ENCODE peak calls at places on chromosomes 4 and X, in five cellular contexts. C, Y, W, E and V are unnamed samples.

GRCh38 chr4:109921384-109921808 is 8.7 kb downstream of the EGF start:
- DNase-seq in Y (no peak), E (no peak), W (no peak), C (no peak), V (no peak)

GRCh38 chr4:100189820-100190642 is at the start of gene DDIT4L:
- DNase-seq in C (no peak), E (no peak), W (peak), Y (no peak), V (peak)

GRCh38 chrX:35890699-35891098 is 28.8 kb upstream of the CFAP47 start:
- DNase-seq in C (no peak), Y (no peak), E (no peak), W (no peak), V (peak)

GRCh38 chr4:74311696-74312313 is 3.5 kb downstream of the EPGN start:
- DNase-seq in E (no peak), C (peak), Y (no peak), W (no peak), V (peak)

GRCh38 chr4:67292649-67293048 is 252.7 kb downstream of the CENPC start:
- DNase-seq in W (no peak), Y (no peak), E (no peak), C (no peak), V (no peak)

GRCh38 chrX:134544189-134544588 is 84.2 kb downstream of the HPRT1 start:
- DNase-seq in C (no peak), E (no peak), W (no peak), Y (no peak), V (no peak)

GRCh38 chr4:3412257-3413020 is 29.3 kb upstream of the HGFAC start:
- DNase-seq in C (no peak), Y (no peak), E (no peak), W (no peak), V (no peak)

GRCh38 chr4:16931906-16932305 is 33.5 kb upstream of the LDB2 start:
- DNase-seq in Y (no peak), C (no peak), W (no peak), E (no peak), V (no peak)

GRCh38 chr4:115249808-115250207 is 136.4 kb upstream of the NDST4 start:
- DNase-seq in Y (no peak), C (no peak), E (no peak), W (no peak), V (no peak)

GRCh38 chr4:165378763-165379631 is at the start of gene CPE:
- DNase-seq in C (peak), W (peak), Y (peak), E (peak), V (peak)

GRCh38 chr4:8912089-8912455 is 40.4 kb upstream of the HMX1 start:
- DNase-seq in Y (no peak), C (no peak), E (no peak), W (no peak), V (no peak)

GRCh38 chr4:7898385-7898784 is 41.3 kb downstream of the AFAP1 start:
- DNase-seq in W (no peak), E (no peak), Y (no peak), C (no peak), V (no peak)

GRCh38 chr4:178577933-178578332 is 1135.7 kb upstream of the AGA start:
- DNase-seq in C (no peak), E (no peak), W (no peak), Y (no peak), V (peak)

GRCh38 chrX:43703211-43703791 is 47.2 kb downstream of the MAOA start:
- DNase-seq in E (no peak), C (no peak), Y (no peak), W (no peak), V (no peak)

GRCh38 chr4:4460759-4461158 is 73.9 kb downstream of the NSG1 start:
- DNase-seq in C (no peak), E (no peak), W (peak), Y (no peak), V (no peak)

GRCh38 chr4:105657117-105657765 is 51.2 kb downstream of the INTS12 start:
- DNase-seq in C (no peak), Y (no peak), W (no peak), E (no peak), V (no peak)

GRCh38 chrX:153064061-153064460 is 7.8 kb downstream of the PNMA3 start:
- DNase-seq in E (no peak), C (no peak), Y (no peak), W (no peak), V (peak)

GRCh38 chr4:129994715-129995114 is 898.8 kb downstream of the C4orf33 start:
- DNase-seq in E (no peak), C (no peak), W (no peak), Y (no peak), V (no peak)

GRCh38 chrX:13485167-13485566 is 84.2 kb upstream of the EGFL6 start:
- DNase-seq in Y (no peak), E (no peak), W (no peak), C (no peak), V (no peak)

GRCh38 chr4:30616943-30617646 is 103.1 kb upstream of the PCDH7 start:
- DNase-seq in E (no peak), Y (no peak), W (no peak), C (no peak), V (no peak)

GRCh38 chr4:57162499-57163019 is 52.4 kb upstream of the IGFBP7 start:
- DNase-seq in Y (no peak), E (no peak), W (no peak), C (no peak), V (no peak)

GRCh38 chr4:156962551-156962974 is 9.0 kb downstream of the PDGFC start:
- DNase-seq in W (no peak), C (no peak), Y (no peak), E (no peak), V (no peak)

GRCh38 chr4:128394778-128395177 is 107.2 kb upstream of the PGRMC2 start:
- DNase-seq in Y (no peak), E (no peak), C (no peak), W (no peak), V (no peak)

GRCh38 chrX:78104447-78105176 is 564 bp downstream of the PGK1 start:
- DNase-seq in E (no peak), W (no peak), C (peak), Y (peak), V (peak)

GRCh38 chr4:177442623-177443155 is 452 bp upstream of the AGA start:
- DNase-seq in W (no peak), C (no peak), Y (no peak), E (peak), V (peak)

GRCh38 chr4:54120517-54120916 is 20.6 kb downstream of the GSX2 start:
- DNase-seq in E (no peak), C (no peak), Y (no peak), W (no peak), V (no peak)

GRCh38 chr4:108018038-108018883 is 28.6 kb downstream of the HADH start:
- DNase-seq in C (peak), W (peak), E (peak), Y (peak), V (peak)

GRCh38 chr4:86043755-86044592 is 315.9 kb downstream of the MAPK10 start:
- DNase-seq in Y (no peak), W (no peak), E (peak), C (no peak), V (peak)

GRCh38 chr4:4472344-4472958 is 69.4 kb downstream of the STX18 start:
- DNase-seq in C (no peak), Y (no peak), W (no peak), E (no peak), V (no peak)

GRCh38 chr4:1752284-1753041 is 31.1 kb downstream of the TACC3 start:
- DNase-seq in E (no peak), Y (no peak), C (peak), W (no peak), V (no peak)

GRCh38 chr4:88104902-88105610 is 53.4 kb downstream of the ABCG2 start:
- DNase-seq in E (no peak), Y (no peak), C (no peak), W (no peak), V (peak)

GRCh38 chr4:133402616-133403015 is 253.5 kb downstream of the PCDH10 start:
- DNase-seq in C (no peak), W (no peak), E (no peak), Y (no peak), V (no peak)

GRCh38 chrX:40273356-40274050 is 175.7 kb upstream of the BCOR start:
- DNase-seq in E (no peak), Y (peak), W (no peak), C (no peak), V (peak)